ENCODE peak calls at places on chromosomes 7 and 10, in four cellular contexts. F is aorta, T is ovary, K is upper lobe of left lung. S is an unnamed sample.

GRCh38 chr7:4239991-4240812 is 441.9 kb upstream of the FOXK1 start:
- DNase-seq in T (no peak), K (no peak), F (no peak), S (no peak)

GRCh38 chr7:90594791-90595317 is 1.3 kb upstream of the CDK14 start:
- DNase-seq in F (peak; percentile 49), K (peak; percentile 65), T (peak; percentile 36), S (no peak)

GRCh38 chr7:86282014-86282682 is 361.6 kb upstream of the GRM3 start:
- DNase-seq in F (peak; percentile 31), K (no peak), T (no peak), S (no peak)

GRCh38 chr10:106931159-106931852 is 233.2 kb downstream of the SORCS1 start:
- DNase-seq in K (peak; percentile 59), T (no peak), F (no peak), S (no peak)

GRCh38 chr10:4384254-4384653 is 441.8 kb upstream of the AKR1E2 start:
- DNase-seq in F (no peak), K (no peak), T (no peak), S (no peak)

GRCh38 chr7:31904006-31904405 is 166.2 kb downstream of the PDE1C start:
- DNase-seq in K (no peak), T (no peak), F (no peak), S (no peak)

GRCh38 chr10:77974396-77975074 is 48.0 kb upstream of the DLG5 start:
- DNase-seq in K (no peak), F (no peak), T (no peak), S (no peak)

GRCh38 chr10:49600046-49600445 is 10.1 kb upstream of the SLC18A3 start:
- DNase-seq in T (no peak), F (no peak), K (no peak), S (no peak)

GRCh38 chr7:1425292-1426136 is 33.8 kb downstream of the MICALL2 start:
- DNase-seq in F (no peak), T (no peak), K (no peak), S (no peak)

GRCh38 chr10:60549686-60550085 is 160.0 kb upstream of the ANK3 start:
- DNase-seq in T (no peak), K (no peak), F (no peak), S (no peak)

GRCh38 chr7:141785711-141786552 is 4.1 kb upstream of the TAS2R5 start:
- DNase-seq in K (peak; percentile 32), F (no peak), T (no peak), S (no peak)

GRCh38 chr10:12603766-12604470 is 254.6 kb downstream of the CAMK1D start:
- DNase-seq in F (no peak), T (no peak), K (no peak), S (no peak)

GRCh38 chr10:12608761-12609160 is 259.4 kb downstream of the CAMK1D start:
- DNase-seq in K (no peak), T (no peak), F (no peak), S (no peak)

GRCh38 chr10:12609435-12609834 is 260.1 kb downstream of the CAMK1D start:
- DNase-seq in K (no peak), T (no peak), F (no peak), S (no peak)

GRCh38 chr10:12605580-12606405 is 256.4 kb downstream of the CAMK1D start:
- DNase-seq in K (peak; percentile 88), T (peak; percentile 73), F (peak; percentile 87), S (peak; percentile 29)

GRCh38 chr10:12606461-12606860 is 257.1 kb downstream of the CAMK1D start:
- DNase-seq in F (no peak), T (no peak), K (no peak), S (no peak)
- H3K4me3 ChIP-seq in F (no peak overlapping the region), T (no peak overlapping the region), K (no peak overlapping the region), S (peak overlapping the region; percentile 48)

GRCh38 chr7:112182749-112183148 is 23.4 kb downstream of the DOCK4 start:
- DNase-seq in F (peak; percentile 52), K (no peak), T (no peak), S (no peak)
- H3K27ac ChIP-seq in F (no peak overlapping the region), K (no peak overlapping the region), T (no peak overlapping the region), S (no peak overlapping the region)

GRCh38 chr10:68870545-68871104 is 30.5 kb upstream of the DDX50 start:
- DNase-seq in T (no peak), F (no peak), K (no peak), S (no peak)
- H3K4me3 ChIP-seq in T (no peak overlapping the region), F (no peak overlapping the region), K (no peak overlapping the region), S (no peak overlapping the region)

GRCh38 chr7:78565784-78566183 is 767.2 kb downstream of the PHTF2 start:
- DNase-seq in K (no peak), F (no peak), T (no peak), S (no peak)

GRCh38 chr7:78563186-78563585 is 764.6 kb downstream of the PHTF2 start:
- DNase-seq in T (no peak), F (no peak), K (no peak), S (no peak)

GRCh38 chr7:78558571-78558970 is 760.0 kb downstream of the PHTF2 start:
- DNase-seq in T (no peak), F (no peak), K (no peak), S (no peak)

GRCh38 chr7:78562191-78562590 is 763.6 kb downstream of the PHTF2 start:
- DNase-seq in T (no peak), F (no peak), K (no peak), S (no peak)
- H3K27ac ChIP-seq in T (no peak overlapping the region), F (no peak overlapping the region), K (no peak overlapping the region), S (no peak overlapping the region)

DNA sequence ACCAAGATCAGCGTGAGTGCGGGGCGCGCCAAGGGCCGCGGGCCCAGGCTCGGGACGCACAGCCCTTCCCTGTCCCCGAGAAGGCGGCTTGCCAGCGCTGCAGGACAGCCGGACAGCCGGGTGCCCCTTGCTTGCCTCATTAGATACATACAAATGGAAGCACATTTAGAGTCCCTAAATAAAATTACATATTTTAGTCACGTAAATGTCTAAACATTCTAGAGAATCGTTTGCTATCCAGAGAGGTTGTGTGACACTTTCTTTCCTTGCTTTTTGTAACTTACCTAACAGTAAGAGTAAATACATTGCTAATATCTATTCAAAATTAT is 4.8 kb downstream of the VSTM2A start:
- DNase-seq in F (no peak), K (no peak), T (no peak), S (no peak)
- H3K4me3 ChIP-seq in F (no peak overlapping the region), K (peak overlapping the region; percentile 23), T (peak overlapping the region; percentile 22), S (no peak overlapping the region)

DNA sequence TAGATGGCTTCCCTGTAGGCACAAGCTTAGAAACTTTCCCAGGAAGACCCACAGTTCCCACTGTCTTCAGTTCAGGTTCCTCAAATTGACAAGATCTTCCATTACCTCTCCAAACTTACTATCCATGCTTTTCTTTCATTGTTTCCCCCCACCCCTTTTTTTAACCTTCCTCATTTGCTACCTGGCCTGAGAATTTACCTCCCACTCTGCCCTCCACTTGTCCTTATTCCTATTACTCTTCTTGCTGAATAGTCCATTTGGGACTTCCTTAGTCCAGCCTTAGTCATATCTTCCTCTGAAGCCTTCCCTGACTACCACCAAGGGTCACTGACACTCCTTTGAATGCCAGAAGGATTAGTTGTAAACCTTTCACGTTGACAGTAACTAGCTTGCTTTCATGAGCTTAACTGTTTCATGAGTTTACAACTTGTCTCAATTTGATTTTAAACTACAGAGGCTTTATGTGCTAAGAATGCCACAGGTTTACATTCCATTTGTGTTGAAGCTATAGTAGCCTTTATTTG is 1.2 kb upstream of the CALU start:
- DNase-seq in T (no peak), F (no peak), K (no peak), S (no peak)
- H3K27ac ChIP-seq in T (no peak overlapping the region), F (peak overlapping the region; percentile 29), K (no peak overlapping the region), S (no peak overlapping the region)

GRCh38 chr7:33065981-33066380 is 3.4 kb upstream of the NT5C3A start:
- DNase-seq in K (no peak), T (no peak), F (no peak), S (no peak)

GRCh38 chr7:33072471-33072870 is 9.9 kb upstream of the NT5C3A start:
- DNase-seq in K (no peak), F (no peak), T (no peak), S (no peak)

GRCh38 chr7:33073243-33073642 is 10.7 kb upstream of the NT5C3A start:
- DNase-seq in T (no peak), K (no peak), F (no peak), S (no peak)

GRCh38 chr7:33067921-33068320 is 5.3 kb upstream of the NT5C3A start:
- DNase-seq in F (no peak), T (no peak), K (no peak), S (no peak)

GRCh38 chr7:33070277-33070676 is 7.7 kb upstream of the NT5C3A start:
- DNase-seq in F (no peak), K (no peak), T (no peak), S (no peak)
- H3K4me3 ChIP-seq in F (no peak overlapping the region), K (no peak overlapping the region), T (no peak overlapping the region), S (no peak overlapping the region)

GRCh38 chr10:131963350-131963749 is 18.4 kb downstream of the BNIP3 start:
- DNase-seq in T (no peak), K (no peak), F (no peak), S (no peak)
- H3K27ac ChIP-seq in T (no peak overlapping the region), K (no peak overlapping the region), F (no peak overlapping the region), S (no peak overlapping the region)

DNA sequence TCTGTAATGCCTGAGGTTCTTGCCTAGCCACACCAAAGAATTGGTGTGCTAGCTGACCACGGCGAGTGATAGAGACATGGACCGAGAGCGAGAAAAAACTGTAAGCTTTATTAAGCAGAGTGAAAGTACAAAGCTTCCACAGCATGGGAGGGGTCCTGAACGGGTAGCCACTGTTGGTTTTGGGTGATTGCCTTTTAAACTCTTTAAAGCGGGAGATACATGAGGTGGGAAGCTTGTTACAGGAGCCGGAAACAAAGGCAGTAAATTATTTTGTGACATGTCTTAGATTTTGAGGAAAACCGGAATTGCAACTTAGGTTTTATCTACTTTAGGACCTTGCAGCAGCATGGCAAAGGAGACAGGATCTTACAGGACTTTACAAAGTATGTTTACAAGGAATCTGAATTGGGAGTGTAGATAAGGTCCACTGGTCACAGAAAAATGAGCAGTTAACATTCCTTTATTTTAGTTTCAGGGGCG is 252.6 kb upstream of the MBL2 start:
- DNase-seq in K (no peak), F (no peak), T (no peak), S (no peak)
- H3K4me3 ChIP-seq in K (peak overlapping the region; percentile 43), F (no peak overlapping the region), T (no peak overlapping the region), S (no peak overlapping the region)

GRCh38 chr10:102764340-102765257 is 20.9 kb downstream of the WBP1L start:
- DNase-seq in K (no peak), T (no peak), F (no peak), S (no peak)

GRCh38 chr10:102759497-102760210 is 15.9 kb downstream of the WBP1L start:
- DNase-seq in T (no peak), F (no peak), K (no peak), S (no peak)

GRCh38 chr10:102762401-102763015 is 18.8 kb downstream of the WBP1L start:
- DNase-seq in K (no peak), T (no peak), F (no peak), S (no peak)

GRCh38 chr10:102767428-102768160 is 23.8 kb downstream of the WBP1L start:
- DNase-seq in F (no peak), T (no peak), K (no peak), S (no peak)

DNA sequence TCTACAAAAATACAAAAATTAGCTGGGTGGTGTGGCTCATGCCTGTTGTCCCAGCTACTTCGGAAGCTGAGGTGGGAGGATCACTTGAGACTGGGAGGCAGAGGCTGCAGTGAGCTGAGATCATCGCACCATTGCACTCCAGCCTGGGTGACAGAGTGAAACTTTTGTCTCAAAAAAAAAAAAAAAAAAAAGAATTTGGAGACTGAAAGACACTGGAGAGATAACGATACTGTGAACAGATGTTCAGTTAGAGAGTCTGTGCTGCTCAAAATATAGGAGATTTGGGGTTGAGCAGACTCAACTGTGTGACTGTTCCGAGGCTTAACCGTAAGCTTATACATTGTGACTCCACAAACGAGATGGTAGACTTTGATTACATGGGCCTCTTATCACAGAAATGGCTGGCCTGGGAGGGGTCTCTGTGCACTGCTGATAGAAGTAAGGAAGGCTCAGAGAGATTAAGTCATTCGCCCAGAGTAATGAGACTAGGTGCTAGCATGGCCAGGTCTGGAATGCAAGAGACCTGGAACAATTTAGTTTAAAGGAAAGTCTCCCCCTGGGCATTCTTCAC is 19.4 kb downstream of the WBP1L start:
- DNase-seq in T (no peak), K (no peak), F (no peak), S (no peak)
- H3K27ac ChIP-seq in T (no peak overlapping the region), K (peak overlapping the region; percentile 1), F (peak overlapping the region; percentile 25), S (no peak overlapping the region)

S was measured in effector memory CD4-positive, alpha-beta T cell.